ENCODE peak calls at places on chromosome 6, in nine cellular contexts. One of them, this sample, is unnamed.

GRCh38 chr6:129884211-129884610 is 23.1 kb upstream of the TMEM244 start:
- DNase-seq in OCI-M1: no peak
- DNase-seq in T-helper 1 cell: no peak
- DNase-seq in A549: no peak
- DNase-seq in neural progenitor cell: no peak
- DNase-seq in H4: no peak
- DNase-seq in germinal center: no peak
- DNase-seq in NCI-H1092 treated with DMSO at 0.1 percent for 48 hours: no peak
- DNase-seq in COR-L47: no peak
- DNase-seq in this sample: no peak

GRCh38 chr6:114366899-114367298 is 24.1 kb upstream of the HS3ST5 start:
- DNase-seq in T-helper 1 cell: no peak
- DNase-seq in NCI-H1092 treated with DMSO at 0.1 percent for 48 hours: no peak
- DNase-seq in H4: no peak
- DNase-seq in OCI-M1: no peak
- DNase-seq in neural progenitor cell: no peak
- DNase-seq in COR-L47: no peak
- DNase-seq in A549: no peak
- DNase-seq in germinal center: no peak
- DNase-seq in this sample: no peak

GRCh38 chr6:28974505-28974904 is 30.6 kb downstream of the ZNF311 start:
- DNase-seq in A549: no peak
- DNase-seq in T-helper 1 cell: no peak
- DNase-seq in neural progenitor cell: no peak
- DNase-seq in germinal center: no peak
- DNase-seq in NCI-H1092 treated with DMSO at 0.1 percent for 48 hours: no peak
- DNase-seq in OCI-M1: peak; percentile 72
- DNase-seq in COR-L47: no peak
- DNase-seq in H4: no peak
- DNase-seq in this sample: no peak

GRCh38 chr6:122033564-122034181 is 365.8 kb upstream of the HSF2 start:
- DNase-seq in COR-L47: peak; percentile 44
- DNase-seq in T-helper 1 cell: no peak
- DNase-seq in neural progenitor cell: peak; percentile 82
- DNase-seq in germinal center: peak; percentile 4
- DNase-seq in H4: peak; percentile 71
- DNase-seq in OCI-M1: peak; percentile 82
- DNase-seq in NCI-H1092 treated with DMSO at 0.1 percent for 48 hours: peak; percentile 11
- DNase-seq in A549: peak; percentile 57
- DNase-seq in this sample: no peak

GRCh38 chr6:126661646-126662045 is 321.7 kb downstream of the CENPW start:
- DNase-seq in T-helper 1 cell: no peak
- DNase-seq in neural progenitor cell: no peak
- DNase-seq in OCI-M1: no peak
- DNase-seq in COR-L47: no peak
- DNase-seq in germinal center: no peak
- DNase-seq in A549: peak; percentile 1
- DNase-seq in NCI-H1092 treated with DMSO at 0.1 percent for 48 hours: no peak
- DNase-seq in H4: no peak
- DNase-seq in this sample: no peak

GRCh38 chr6:139577991-139578604 is 203.7 kb upstream of the CITED2 start:
- DNase-seq in COR-L47: no peak
- DNase-seq in A549: no peak
- DNase-seq in NCI-H1092 treated with DMSO at 0.1 percent for 48 hours: no peak
- DNase-seq in neural progenitor cell: no peak
- DNase-seq in germinal center: no peak
- DNase-seq in OCI-M1: no peak
- DNase-seq in H4: peak; percentile 19
- DNase-seq in T-helper 1 cell: no peak
- DNase-seq in this sample: no peak

GRCh38 chr6:129055796-129056195 is 172.9 kb downstream of the LAMA2 start:
- DNase-seq in A549: no peak
- DNase-seq in neural progenitor cell: no peak
- DNase-seq in OCI-M1: no peak
- DNase-seq in germinal center: no peak
- DNase-seq in H4: no peak
- DNase-seq in COR-L47: no peak
- DNase-seq in NCI-H1092 treated with DMSO at 0.1 percent for 48 hours: no peak
- DNase-seq in T-helper 1 cell: no peak
- DNase-seq in this sample: no peak

GRCh38 chr6:17042422-17043147 is 59.3 kb upstream of the STMND1 start:
- DNase-seq in germinal center: no peak
- DNase-seq in T-helper 1 cell: no peak
- DNase-seq in NCI-H1092 treated with DMSO at 0.1 percent for 48 hours: no peak
- DNase-seq in neural progenitor cell: peak; percentile 82
- DNase-seq in A549: peak; percentile 25
- DNase-seq in OCI-M1: no peak
- DNase-seq in COR-L47: peak; percentile 14
- DNase-seq in H4: peak; percentile 75
- DNase-seq in this sample: no peak

GRCh38 chr6:38973178-38974057 is 75.2 kb upstream of the GLP1R start:
- DNase-seq in H4: peak; percentile 75
- DNase-seq in COR-L47: peak; percentile 52
- DNase-seq in neural progenitor cell: peak; percentile 56
- DNase-seq in NCI-H1092 treated with DMSO at 0.1 percent for 48 hours: peak; percentile 40
- DNase-seq in A549: peak; percentile 74
- DNase-seq in T-helper 1 cell: no peak
- DNase-seq in germinal center: peak; percentile 33
- DNase-seq in OCI-M1: peak; percentile 88
- DNase-seq in this sample: peak; percentile 28

GRCh38 chr6:28802417-28803336 is 121.1 kb downstream of the TRIM27 start:
- DNase-seq in neural progenitor cell: no peak
- DNase-seq in T-helper 1 cell: no peak
- DNase-seq in NCI-H1092 treated with DMSO at 0.1 percent for 48 hours: no peak
- DNase-seq in OCI-M1: peak; percentile 95
- DNase-seq in COR-L47: no peak
- DNase-seq in A549: peak; percentile 87
- DNase-seq in germinal center: no peak
- DNase-seq in H4: peak; percentile 83
- DNase-seq in this sample: no peak

GRCh38 chr6:5215799-5216198 is 45.0 kb downstream of the LYRM4 start:
- DNase-seq in germinal center: no peak
- DNase-seq in NCI-H1092 treated with DMSO at 0.1 percent for 48 hours: no peak
- DNase-seq in neural progenitor cell: no peak
- DNase-seq in A549: no peak
- DNase-seq in COR-L47: no peak
- DNase-seq in OCI-M1: no peak
- DNase-seq in H4: no peak
- DNase-seq in T-helper 1 cell: no peak
- DNase-seq in this sample: no peak

GRCh38 chr6:35248300-35248699 is 11.2 kb upstream of the ZNF76 start:
- DNase-seq in germinal center: no peak
- DNase-seq in A549: peak; percentile 7
- DNase-seq in COR-L47: no peak
- DNase-seq in OCI-M1: peak; percentile 41
- DNase-seq in T-helper 1 cell: no peak
- DNase-seq in H4: no peak
- DNase-seq in NCI-H1092 treated with DMSO at 0.1 percent for 48 hours: no peak
- DNase-seq in neural progenitor cell: no peak
- DNase-seq in this sample: no peak

GRCh38 chr6:44062771-44063560 is 64.3 kb downstream of the MRPL14 start:
- DNase-seq in NCI-H1092 treated with DMSO at 0.1 percent for 48 hours: no peak
- DNase-seq in neural progenitor cell: peak; percentile 53
- DNase-seq in OCI-M1: no peak
- DNase-seq in COR-L47: no peak
- DNase-seq in A549: peak; percentile 61
- DNase-seq in T-helper 1 cell: no peak
- DNase-seq in germinal center: peak; percentile 35
- DNase-seq in H4: peak; percentile 67
- DNase-seq in this sample: no peak

GRCh38 chr6:16414205-16414604 is 175.8 kb downstream of the GMPR start:
- DNase-seq in T-helper 1 cell: no peak
- DNase-seq in A549: no peak
- DNase-seq in germinal center: no peak
- DNase-seq in NCI-H1092 treated with DMSO at 0.1 percent for 48 hours: no peak
- DNase-seq in neural progenitor cell: no peak
- DNase-seq in COR-L47: no peak
- DNase-seq in H4: no peak
- DNase-seq in OCI-M1: no peak
- DNase-seq in this sample: no peak